ENCODE peak calls at places on chromosomes 16 and 17, in five cellular contexts. H, Y, D, M and W are unnamed samples.

GRCh38 chr17:55710410-55710809 is 12.3 kb downstream of the TMEM100 start:
- DNase-seq in H (no peak), Y (no peak), D (no peak), M (no peak), W (no peak)

GRCh38 chr17:75370288-75370687 is 35.2 kb downstream of the GRB2 start:
- DNase-seq in H (peak; percentile 36), Y (no peak), D (peak; percentile 41), M (peak; percentile 78), W (peak; percentile 36)

GRCh38 chr17:64240261-64240740 is 22.8 kb downstream of the TEX2 start:
- DNase-seq in H (no peak), Y (no peak), D (no peak), M (no peak), W (peak; percentile 28)

GRCh38 chr16:49889725-49890397 is 33.9 kb upstream of the ZNF423 start:
- DNase-seq in H (no peak), Y (no peak), D (no peak), M (no peak), W (no peak)

GRCh38 chr17:61443475-61443882 is 8.7 kb upstream of the TBX4 start:
- DNase-seq in H (no peak), Y (no peak), D (no peak), M (no peak), W (no peak)

GRCh38 chr17:58219007-58219788 is at the start of gene MKS1:
- DNase-seq in H (peak; percentile 95), Y (peak; percentile 48), D (peak; percentile 96), M (peak; percentile 97), W (peak; percentile 94)

GRCh38 chr16:7206469-7206868 is 126.2 kb upstream of the RBFOX1 start:
- DNase-seq in H (no peak), Y (no peak), D (no peak), M (no peak), W (no peak)

GRCh38 chr17:44065668-44066203 is 735 bp downstream of the LSM12 start:
- DNase-seq in H (no peak), Y (no peak), D (no peak), M (no peak), W (no peak)

GRCh38 chr17:66347661-66348604 is 45.5 kb downstream of the PRKCA start:
- DNase-seq in H (no peak), Y (no peak), D (no peak), M (no peak), W (no peak)

GRCh38 chr17:65630502-65630901 is 69.1 kb upstream of the AXIN2 start:
- DNase-seq in H (no peak), Y (no peak), D (no peak), M (no peak), W (no peak)

GRCh38 chr16:57016301-57016700 is 26.9 kb downstream of the NLRC5 start:
- DNase-seq in H (no peak), Y (no peak), D (no peak), M (no peak), W (no peak)

GRCh38 chr17:352421-353212 is at the start of gene RPH3AL:
- DNase-seq in H (no peak), Y (no peak), D (peak; percentile 64), M (no peak), W (peak; percentile 69)

GRCh38 chr17:8005951-8006730 is 3.7 kb downstream of the GUCY2D start:
- DNase-seq in H (no peak), Y (no peak), D (no peak), M (peak; percentile 55), W (no peak)

GRCh38 chr17:59298512-59298911 is 32.9 kb upstream of the YPEL2 start:
- DNase-seq in H (no peak), Y (no peak), D (no peak), M (no peak), W (no peak)

GRCh38 chr16:46800494-46800893 is 30.5 kb downstream of the C16orf87 start:
- DNase-seq in H (no peak), Y (no peak), D (no peak), M (no peak), W (no peak)

GRCh38 chr17:31499771-31500554 is 108.5 kb downstream of the RAB11FIP4 start:
- DNase-seq in H (peak; percentile 68), Y (no peak), D (peak; percentile 80), M (no peak), W (peak; percentile 71)

GRCh38 chr17:27597783-27598320 is 33.1 kb upstream of the LGALS9 start:
- DNase-seq in H (no peak), Y (no peak), D (no peak), M (no peak), W (no peak)

GRCh38 chr17:31595666-31596381 is 204.3 kb downstream of the RAB11FIP4 start:
- DNase-seq in H (no peak), Y (no peak), D (no peak), M (no peak), W (no peak)

GRCh38 chr17:78528541-78528940 is 48.7 kb downstream of the DNAH17 start:
- DNase-seq in H (no peak), Y (no peak), D (no peak), M (peak; percentile 57), W (no peak)
- H3K4me3 ChIP-seq in H (no peak overlapping the region), Y (no peak overlapping the region), D (no peak overlapping the region), M (no peak overlapping the region), W (no peak overlapping the region)

GRCh38 chr17:4945944-4946280 is 2.4 kb downstream of the PFN1 start:
- DNase-seq in H (no peak), Y (no peak), D (no peak), M (no peak), W (no peak)
- H3K4me3 ChIP-seq in H (peak overlapping the region; percentile 99), Y (peak overlapping the region; percentile 83), D (peak overlapping the region; percentile 97), M (peak overlapping the region; percentile 99), W (peak overlapping the region; percentile 91)

DNA sequence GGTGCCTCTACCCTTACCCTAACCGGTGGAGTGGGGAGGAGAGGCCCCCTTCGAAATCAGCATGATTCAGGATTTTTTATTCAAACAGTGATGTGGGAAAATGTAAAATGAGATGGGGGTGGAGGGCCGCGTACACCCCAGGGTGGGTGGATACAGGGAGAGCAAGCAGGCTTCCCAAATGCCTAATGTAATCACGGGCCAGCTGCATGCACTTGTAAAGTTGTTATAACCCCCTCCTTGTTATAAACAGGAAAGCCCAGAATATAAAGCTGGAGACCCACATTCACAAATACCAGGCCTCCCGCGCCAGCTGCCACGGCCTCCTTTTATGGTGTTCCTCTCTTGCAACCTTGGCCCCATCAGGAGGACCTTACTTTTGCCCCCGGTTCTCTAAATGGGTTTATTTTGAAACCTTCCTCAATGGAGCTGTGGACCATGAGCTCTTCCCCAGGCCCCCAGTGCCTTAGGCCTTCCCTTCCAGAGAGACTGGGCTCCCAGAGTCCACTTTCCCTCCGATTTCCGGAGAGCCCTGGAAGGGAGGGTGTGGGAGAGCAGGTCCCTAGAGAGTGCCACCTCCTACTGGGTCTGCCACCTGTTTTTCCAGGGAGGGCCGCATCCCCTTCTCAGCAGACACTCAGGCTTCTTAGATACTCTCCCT is 906 bp upstream of the FOXL1 start:
- DNase-seq in H (no peak), Y (no peak), D (no peak), M (no peak), W (no peak)
- H3K4me3 ChIP-seq in H (peak overlapping the region; percentile 66), Y (peak overlapping the region; percentile 56), D (no peak overlapping the region), M (no peak overlapping the region), W (peak overlapping the region; percentile 57)

GRCh38 chr16:67249178-67249759 is 490 bp downstream of the SLC9A5 start:
- DNase-seq in H (no peak), Y (no peak), D (peak; percentile 4), M (peak; percentile 66), W (no peak)
- H3K4me3 ChIP-seq in H (peak overlapping the region; percentile 88), Y (peak overlapping the region; percentile 64), D (peak overlapping the region; percentile 94), M (peak overlapping the region; percentile 87), W (peak overlapping the region; percentile 55)

DNA sequence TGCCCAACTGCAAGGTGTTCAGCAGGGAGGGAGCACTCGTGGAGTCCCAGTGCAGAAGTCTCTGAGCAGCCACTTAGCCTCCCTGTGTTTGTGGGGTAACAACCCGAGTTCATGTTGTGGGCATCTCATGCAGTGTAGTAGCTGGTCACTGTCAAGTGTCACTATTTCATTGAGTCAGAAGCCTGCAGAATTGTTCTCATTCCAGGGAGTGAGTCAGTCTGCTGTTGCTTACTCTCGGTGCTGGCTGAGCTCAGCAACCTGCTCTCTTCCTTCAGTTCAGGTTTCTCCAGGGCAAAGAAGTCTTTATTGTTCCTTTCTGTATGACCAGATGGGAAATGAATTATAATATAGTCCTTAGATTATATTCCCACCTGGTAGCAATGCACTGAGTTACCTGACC is 24.1 kb downstream of the HMOX2 start:
- DNase-seq in H (no peak), Y (no peak), D (peak; percentile 21), M (no peak), W (no peak)
- H3K4me3 ChIP-seq in H (peak overlapping the region; percentile 40), Y (no peak overlapping the region), D (no peak overlapping the region), M (peak overlapping the region; percentile 15), W (no peak overlapping the region)

GRCh38 chr17:10114931-10115535 is 83.4 kb downstream of the GAS7 start:
- DNase-seq in H (peak; percentile 94), Y (no peak), D (peak; percentile 94), M (peak; percentile 98), W (peak; percentile 89)
- H3K4me3 ChIP-seq in H (peak overlapping the region; percentile 50), Y (no peak overlapping the region), D (no peak overlapping the region), M (peak overlapping the region; percentile 26), W (peak overlapping the region; percentile 33)

GRCh38 chr16:85562102-85562786 is 50.9 kb upstream of the GSE1 start:
- DNase-seq in H (no peak), Y (no peak), D (no peak), M (no peak), W (no peak)

GRCh38 chr16:85563031-85563430 is 50.1 kb upstream of the GSE1 start:
- DNase-seq in H (no peak), Y (no peak), D (no peak), M (no peak), W (no peak)

GRCh38 chr16:85560932-85561247 is 52.2 kb upstream of the GSE1 start:
- DNase-seq in H (no peak), Y (no peak), D (no peak), M (no peak), W (no peak)

GRCh38 chr16:85563515-85564276 is 49.4 kb upstream of the GSE1 start:
- DNase-seq in H (peak; percentile 73), Y (no peak), D (peak; percentile 76), M (peak; percentile 85), W (peak; percentile 77)

DNA sequence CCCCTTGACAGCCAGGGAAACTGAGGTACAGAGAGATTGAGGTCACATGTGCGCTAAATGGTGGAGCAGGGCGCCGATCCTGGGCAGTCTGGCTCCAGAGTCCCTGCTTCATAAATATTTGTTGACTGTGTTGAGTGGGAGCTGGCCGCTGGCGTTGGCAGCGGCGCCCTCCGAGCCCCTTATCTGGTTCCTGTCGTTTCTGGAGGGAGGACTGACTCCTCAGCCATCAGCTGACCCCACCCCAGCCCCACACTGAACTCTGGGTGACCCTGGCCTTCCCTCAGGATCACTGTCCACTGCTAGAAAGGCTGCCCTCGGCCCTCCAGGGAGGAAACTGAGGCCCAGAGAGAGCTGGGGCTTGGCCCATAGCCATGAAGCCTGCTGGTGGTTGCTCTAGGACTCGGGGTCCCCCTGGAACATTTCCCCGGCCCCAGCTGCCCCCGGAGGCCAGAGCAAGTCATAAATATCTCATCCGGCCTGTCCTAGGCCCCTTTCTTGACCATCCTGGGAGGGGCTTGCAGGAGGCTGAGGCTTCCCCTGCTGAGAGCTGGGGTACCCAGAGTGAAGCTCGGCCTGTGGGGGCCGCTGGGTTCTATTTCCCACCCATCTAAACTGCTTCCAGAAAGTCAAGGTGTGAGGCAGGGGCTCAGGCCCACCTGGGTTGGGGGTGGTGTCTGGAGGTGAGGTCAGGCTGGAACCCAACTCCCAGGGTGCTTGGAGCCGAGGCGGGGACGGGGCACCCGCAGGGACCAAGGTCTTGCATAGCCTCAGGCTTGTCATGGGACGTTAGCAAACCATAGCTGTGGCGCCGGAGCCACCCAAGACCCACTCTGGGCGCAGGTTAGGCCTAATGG is 51.6 kb upstream of the GSE1 start:
- DNase-seq in H (no peak), Y (no peak), D (no peak), M (no peak), W (no peak)
- H3K4me3 ChIP-seq in H (no peak overlapping the region), Y (no peak overlapping the region), D (no peak overlapping the region), M (no peak overlapping the region), W (no peak overlapping the region)

GRCh38 chr16:1288813-1289479 is 20.5 kb upstream of the UBE2I start:
- DNase-seq in H (no peak), Y (no peak), D (no peak), M (peak; percentile 53), W (no peak)
- H3K4me3 ChIP-seq in H (no peak overlapping the region), Y (no peak overlapping the region), D (no peak overlapping the region), M (no peak overlapping the region), W (no peak overlapping the region)